ENCODE peak calls at places on chromosome 18, in seven cellular contexts. I is nephron progenitor cell; X is sciatic nerve; C is GM04504; N is activated T-helper 1 cell treated with anti-CD3 and anti-CD28 coated beads, Interleukin-2, amount 50 U/mL, for 16 hours; T is heart left ventricle; O is HTR-8/SVneo. A is an unnamed sample.

GRCh38 chr18:48841381-48842258 is 109.1 kb downstream of the SMAD7 start:
- DNase-seq in I (no peak), X (no peak), C (peak), N (no peak), T (no peak), O (no peak), A (no peak)

GRCh38 chr18:35071819-35072247 is 30.6 kb downstream of the MAPRE2 start:
- DNase-seq in I (no peak), X (no peak), C (no peak), N (no peak), T (no peak), O (no peak), A (no peak)

GRCh38 chr18:74283255-74283554 is 8.6 kb downstream of the CYB5A start:
- DNase-seq in I (no peak), X (no peak), C (no peak), N (no peak), T (no peak), O (no peak), A (no peak)

GRCh38 chr18:61554117-61554776 is 221.0 kb downstream of the CDH20 start:
- DNase-seq in I (no peak), X (no peak), C (no peak), N (no peak), T (no peak), O (no peak), A (no peak)

GRCh38 chr18:58307441-58307840 is 263.4 kb downstream of the NEDD4L start:
- DNase-seq in I (no peak), X (no peak), C (no peak), N (no peak), T (no peak), O (no peak), A (no peak)

GRCh38 chr18:6004683-6005082 is 109.4 kb upstream of the TMEM200C start:
- DNase-seq in I (no peak), X (no peak), C (no peak), N (no peak), T (no peak), O (no peak), A (no peak)

GRCh38 chr18:80233899-80234298 is 13.4 kb downstream of the PARD6G start:
- DNase-seq in I (no peak), X (no peak), C (no peak), N (no peak), T (no peak), O (no peak), A (no peak)

GRCh38 chr18:7871560-7872456 is 304.7 kb downstream of the PTPRM start:
- DNase-seq in I (no peak), X (no peak), C (no peak), N (no peak), T (no peak), O (no peak), A (no peak)

GRCh38 chr18:46542545-46542944 is 114.5 kb downstream of the LOXHD1 start:
- DNase-seq in I (peak), X (no peak), C (no peak), N (no peak), T (no peak), O (peak), A (no peak)

GRCh38 chr18:9437049-9437448 is 38.3 kb upstream of the RALBP1 start:
- DNase-seq in I (no peak), X (no peak), C (no peak), N (no peak), T (no peak), O (no peak), A (no peak)